ENCODE peak calls at places on chromosomes 16 and 17, in four cellular contexts. K, S, I and X are unnamed samples.

GRCh38 chr17:1012823-1013728 is 16.1 kb downstream of the TIMM22 start:
- DNase-seq in K (no peak), S (no peak), I (no peak), X (no peak)

GRCh38 chr16:12833939-12834338 is 30.3 kb upstream of the CPPED1 start:
- DNase-seq in I (peak), S (peak), K (no peak), X (peak)

GRCh38 chr16:49281843-49282642 is 405 bp upstream of the CBLN1 start:
- DNase-seq in S (peak), I (no peak), K (no peak), X (peak)

GRCh38 chr17:47352848-47353247 is 29.1 kb downstream of the EFCAB13 start:
- DNase-seq in K (no peak), S (no peak), I (no peak), X (no peak)

GRCh38 chr17:83098241-83099085 is 19.1 kb downstream of the METRNL start:
- DNase-seq in K (no peak), S (peak), I (no peak), X (no peak)

GRCh38 chr17:80270104-80270503 is 9.5 kb downstream of the RNF213 start:
- DNase-seq in S (no peak), I (no peak), K (no peak), X (peak)

GRCh38 chr16:48542020-48542473 is 67.9 kb downstream of the N4BP1 start:
- DNase-seq in I (no peak), S (no peak), K (no peak), X (no peak)

GRCh38 chr17:40168262-40168832 is 8.9 kb upstream of the RAPGEFL1 start:
- DNase-seq in K (peak), I (peak), S (peak), X (no peak)

GRCh38 chr17:3667366-3668278 is 756 bp downstream of the TAX1BP3 start:
- DNase-seq in K (no peak), I (peak), S (peak), X (peak)

GRCh38 chr17:75454193-75454592 is 2.2 kb upstream of the TMEM94 start:
- DNase-seq in I (no peak), S (no peak), K (peak), X (no peak)

GRCh38 chr17:82338858-82339633 is 5.5 kb upstream of the SECTM1 start:
- DNase-seq in I (no peak), K (no peak), S (peak), X (peak)

GRCh38 chr16:49701867-49702494 is 153.9 kb downstream of the ZNF423 start:
- DNase-seq in I (no peak), K (no peak), S (no peak), X (peak)

GRCh38 chr16:4356820-4357219 is 5.7 kb upstream of the PAM16 start:
- DNase-seq in S (no peak), K (no peak), I (no peak), X (no peak)

GRCh38 chr17:58312021-58312630 is 16.5 kb downstream of the TSPOAP1 start:
- DNase-seq in I (no peak), S (no peak), K (no peak), X (no peak)

GRCh38 chr17:60168654-60169053 is 18.9 kb downstream of the CA4 start:
- DNase-seq in I (no peak), K (no peak), S (peak), X (no peak)

GRCh38 chr17:60173304-60173807 is 23.6 kb downstream of the CA4 start:
- DNase-seq in K (no peak), I (no peak), S (no peak), X (no peak)

GRCh38 chr17:60171753-60172079 is 21.9 kb downstream of the CA4 start:
- DNase-seq in K (no peak), I (peak), S (no peak), X (no peak)

GRCh38 chr17:60169921-60170817 is 20.4 kb downstream of the CA4 start:
- DNase-seq in I (peak), S (peak), K (no peak), X (no peak)

DNA sequence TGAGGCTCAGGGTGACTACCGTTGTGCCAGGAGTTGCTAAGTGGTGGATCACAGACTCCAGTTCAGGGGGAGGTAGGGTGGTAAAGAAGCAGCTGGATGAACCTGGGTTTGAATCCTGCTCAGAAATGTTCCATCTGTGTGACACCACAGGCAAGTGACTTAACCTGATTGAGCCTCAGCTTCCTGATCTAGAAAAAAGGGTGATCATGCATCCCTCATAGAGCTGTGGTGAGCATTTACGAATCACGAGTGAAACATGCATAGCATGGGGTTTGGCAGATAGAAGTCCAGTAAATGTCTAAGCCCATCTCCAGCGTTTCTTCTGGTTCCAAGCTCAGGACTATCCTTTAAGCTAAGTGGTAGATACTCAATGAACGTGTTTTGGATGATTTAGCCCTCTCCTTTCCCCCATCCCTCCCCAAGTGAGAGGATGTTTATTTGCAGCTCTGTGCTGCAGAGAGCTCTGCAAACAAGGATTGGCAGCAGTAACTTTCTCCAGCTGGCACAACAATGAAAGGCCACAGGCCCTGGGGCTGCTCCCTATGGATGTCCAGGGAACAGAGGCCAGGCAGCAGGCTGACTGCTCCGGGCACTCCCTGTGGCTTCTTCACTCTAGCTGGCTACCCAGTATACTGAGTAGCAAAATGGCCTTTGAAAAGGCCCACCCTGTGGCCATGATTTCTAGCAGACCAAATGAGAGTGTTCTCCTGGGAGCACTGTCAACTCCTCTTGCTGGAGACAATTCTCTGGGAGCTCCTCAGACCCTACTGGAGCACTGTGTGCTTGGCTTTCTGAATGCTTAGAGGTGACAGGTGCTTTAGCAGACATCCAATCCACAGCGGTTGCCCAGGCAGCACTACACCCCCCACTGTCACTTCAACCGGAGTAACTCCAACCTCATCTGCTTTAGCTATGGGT is 21.3 kb downstream of the CA4 start:
- DNase-seq in S (no peak), I (no peak), K (no peak), X (no peak)
- TF ChIP-seq ETV6 in S (no peak), I (no peak), K (no peak), X (no peak)

GRCh38 chr17:49197346-49197998 is 12.9 kb downstream of the GNGT2 start:
- DNase-seq in I (no peak), K (no peak), S (no peak), X (no peak)

GRCh38 chr17:49193513-49194296 is 16.7 kb downstream of the GNGT2 start:
- DNase-seq in K (peak), S (peak), I (no peak), X (peak)

GRCh38 chr17:49196520-49196919 is 13.9 kb downstream of the GNGT2 start:
- DNase-seq in K (no peak), I (no peak), S (no peak), X (no peak)

GRCh38 chr17:49194297-49194607 is 16.1 kb downstream of the GNGT2 start:
- DNase-seq in I (no peak), K (no peak), S (no peak), X (no peak)

GRCh38 chr17:49195746-49196145 is 14.6 kb downstream of the GNGT2 start:
- DNase-seq in I (no peak), K (no peak), S (no peak), X (no peak)
- TF ChIP-seq ETV6 in I (no peak), K (no peak), S (no peak), X (no peak)

GRCh38 chr16:85019659-85020245 is 7.8 kb upstream of the KIAA0513 start:
- DNase-seq in I (no peak), S (no peak), K (no peak), X (no peak)

GRCh38 chr16:85017151-85017550 is 5.8 kb upstream of the ZDHHC7 start:
- DNase-seq in I (no peak), S (no peak), K (peak), X (no peak)

GRCh38 chr16:85015481-85016177 is 4.3 kb upstream of the ZDHHC7 start:
- DNase-seq in S (no peak), K (no peak), I (no peak), X (no peak)

GRCh38 chr16:85017603-85018002 is 6.3 kb upstream of the ZDHHC7 start:
- DNase-seq in S (no peak), I (no peak), K (no peak), X (no peak)

GRCh38 chr16:85018529-85019236 is 7.3 kb upstream of the ZDHHC7 start:
- DNase-seq in I (no peak), S (no peak), K (no peak), X (no peak)
- TF ChIP-seq ETV6 in I (no peak), S (no peak), K (no peak), X (no peak)

DNA sequence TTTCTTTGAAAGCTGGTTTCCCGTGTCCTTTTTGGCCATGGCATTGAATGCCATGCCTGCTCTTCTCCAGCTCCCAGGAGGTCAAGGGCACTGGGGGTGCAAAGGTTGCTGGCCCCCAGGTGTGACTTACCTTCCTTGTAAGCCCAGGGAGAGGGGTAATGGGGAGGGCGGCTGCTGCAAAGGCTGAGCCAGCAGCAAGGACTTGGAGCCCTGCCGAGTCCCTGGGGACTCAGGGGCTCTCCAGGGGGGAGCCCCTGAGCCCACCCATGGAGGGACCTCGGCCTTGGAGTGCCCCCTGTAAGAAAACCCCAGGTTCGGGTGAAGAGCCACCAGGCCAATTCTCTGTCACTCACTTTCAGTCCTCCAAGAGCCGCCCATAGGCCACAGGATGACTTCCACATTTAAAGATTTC is 5.9 kb upstream of the CCL22 start:
- DNase-seq in K (no peak), I (no peak), S (no peak), X (no peak)
- TF ChIP-seq ETV6 in K (no peak), I (no peak), S (no peak), X (no peak)

GRCh38 chr17:73291260-73291801 is 20.5 kb downstream of the CDC42EP4 start:
- DNase-seq in I (no peak), K (peak), S (peak), X (no peak)

GRCh38 chr17:73290399-73291259 is 21.2 kb downstream of the CDC42EP4 start:
- DNase-seq in I (no peak), K (no peak), S (no peak), X (no peak)

GRCh38 chr17:73292031-73292531 is 19.7 kb downstream of the CDC42EP4 start:
- DNase-seq in S (no peak), I (no peak), K (no peak), X (no peak)

GRCh38 chr17:73293480-73293911 is 18.3 kb downstream of the CDC42EP4 start:
- DNase-seq in I (no peak), S (no peak), K (no peak), X (no peak)

GRCh38 chr17:73293031-73293430 is 18.8 kb downstream of the CDC42EP4 start:
- DNase-seq in K (no peak), S (no peak), I (no peak), X (no peak)
- TF ChIP-seq ETV6 in K (no peak), S (no peak), I (no peak), X (no peak)

GRCh38 chr16:87054154-87054553 is 263.0 kb downstream of the C16orf95 start:
- DNase-seq in I (no peak), K (no peak), S (no peak), X (no peak)

GRCh38 chr16:87053016-87053982 is 263.9 kb downstream of the C16orf95 start:
- DNase-seq in K (no peak), I (no peak), S (peak), X (peak)

GRCh38 chr16:87052506-87052905 is 264.7 kb downstream of the C16orf95 start:
- DNase-seq in I (no peak), K (no peak), S (peak), X (no peak)

GRCh38 chr16:87050142-87050541 is 267.1 kb downstream of the C16orf95 start:
- DNase-seq in K (no peak), I (no peak), S (no peak), X (no peak)

GRCh38 chr16:87051526-87052320 is 265.5 kb downstream of the C16orf95 start:
- DNase-seq in I (no peak), S (no peak), K (no peak), X (no peak)
- TF ChIP-seq ETV6 in I (no peak), S (no peak), K (no peak), X (no peak)

GRCh38 chr17:9890124-9890523 is 14.9 kb downstream of the RCVRN start:
- DNase-seq in S (peak), K (no peak), I (peak), X (peak)
- TF ChIP-seq ETV6 in S (no peak), K (no peak), I (no peak), X (no peak)

GRCh38 chr16:30928390-30928789 is 5.0 kb downstream of the FBXL19 start:
- DNase-seq in I (no peak), S (no peak), K (no peak), X (no peak)
- TF ChIP-seq ETV6 in I (no peak), S (no peak), K (no peak), X (no peak)

DNA sequence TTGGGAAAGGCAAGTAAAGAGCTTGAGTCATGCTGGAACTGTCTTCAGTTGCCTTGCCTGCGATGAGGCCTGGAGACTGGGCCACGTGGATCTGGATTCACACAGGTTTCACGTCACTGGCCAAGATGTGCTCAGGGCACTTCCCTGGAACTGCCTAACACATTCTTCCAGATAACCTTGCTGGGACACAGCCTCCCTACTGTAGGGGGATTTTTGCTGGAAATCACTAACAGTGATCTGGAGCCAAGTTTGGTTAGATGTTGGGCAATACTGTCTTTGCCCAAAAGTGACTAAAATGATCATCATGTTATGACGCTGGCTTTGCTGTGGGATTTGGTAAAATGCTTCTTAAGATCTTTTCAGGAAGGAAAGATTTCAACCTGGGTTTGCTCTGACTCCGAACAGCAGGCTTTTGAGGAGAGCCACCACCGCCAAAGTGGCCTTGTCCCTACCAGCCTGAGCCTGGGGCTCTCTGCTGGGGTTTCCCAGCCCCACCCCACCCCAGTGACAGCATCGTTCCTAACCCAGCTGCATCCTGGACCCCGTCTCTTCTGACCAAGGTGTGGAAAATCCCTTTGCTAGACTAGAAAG is 14.7 kb downstream of the C1QTNF1 start:
- DNase-seq in I (no peak), K (no peak), S (no peak), X (no peak)
- TF ChIP-seq ETV6 in I (no peak), K (peak), S (no peak), X (no peak)

GRCh38 chr16:68149596-68149995 is 64.4 kb downstream of the NFATC3 start:
- DNase-seq in S (no peak), K (no peak), I (no peak), X (no peak)

GRCh38 chr16:68147438-68147837 is 62.3 kb downstream of the NFATC3 start:
- DNase-seq in K (no peak), S (no peak), I (no peak), X (no peak)

GRCh38 chr16:68144008-68144407 is 58.8 kb downstream of the NFATC3 start:
- DNase-seq in S (no peak), K (no peak), I (no peak), X (no peak)

DNA sequence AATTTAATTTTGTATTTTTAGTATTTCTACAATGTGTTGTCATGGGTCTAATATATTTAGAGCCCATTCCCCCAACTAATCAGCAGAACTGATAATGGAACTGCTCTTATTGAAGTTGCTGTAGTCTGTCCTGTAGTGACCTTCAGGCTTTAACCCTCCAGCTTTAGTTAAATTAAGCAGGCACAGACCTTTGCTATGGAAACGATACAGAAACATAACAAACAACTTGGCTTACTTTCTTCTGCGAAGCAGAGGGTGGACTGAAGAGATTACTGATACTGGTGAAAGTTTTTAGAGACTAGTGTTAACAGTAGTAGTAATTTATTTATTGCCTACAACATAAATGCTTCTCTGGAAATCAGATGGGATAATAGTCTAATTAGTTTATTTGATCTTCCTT is 61.4 kb downstream of the NFATC3 start:
- DNase-seq in S (no peak), K (no peak), I (peak), X (no peak)
- TF ChIP-seq ETV6 in S (no peak), K (no peak), I (no peak), X (no peak)